ENCODE peak calls at places on chromosomes 16 and 17, in six cellular contexts. B is body of pancreas, I is GM10248, K is B cell, V is H9, P is AG04450. O is an unnamed sample.

GRCh38 chr17:13415877-13416416 is 185.8 kb downstream of the HS3ST3A1 start:
- DNase-seq in B (peak; percentile 45), I (no peak), K (no peak), V (no peak), P (peak; percentile 39), O (no peak)

GRCh38 chr17:68184141-68184571 is 63.7 kb upstream of the AMZ2 start:
- DNase-seq in B (no peak), I (no peak), K (no peak), V (peak; percentile 55), P (no peak), O (no peak)

GRCh38 chr16:32116080-32116479 is 137.0 kb upstream of the TP53TG3D start:
- DNase-seq in B (no peak), I (peak; percentile 2), K (peak; percentile 31), V (no peak), P (no peak), O (peak; percentile 2)

GRCh38 chr17:4679652-4680051 is 24.3 kb downstream of the PELP1 start:
- DNase-seq in B (no peak), I (no peak), K (no peak), V (no peak), P (peak; percentile 8), O (no peak)

GRCh38 chr17:63358111-63358839 is 87.8 kb downstream of the CYB561 start:
- DNase-seq in B (no peak), I (no peak), K (no peak), V (no peak), P (peak; percentile 69), O (no peak)

GRCh38 chr16:24834459-24835335 is 11.1 kb upstream of the SLC5A11 start:
- DNase-seq in B (no peak), I (peak; percentile 52), K (no peak), V (peak; percentile 62), P (no peak), O (peak; percentile 19)

GRCh38 chr17:7070712-7071111 is 9.3 kb downstream of the CLEC10A start:
- DNase-seq in B (no peak), I (no peak), K (no peak), V (no peak), P (no peak), O (no peak)

GRCh38 chr16:84927621-84928591 is 83.4 kb downstream of the ZDHHC7 start:
- DNase-seq in B (peak; percentile 32), I (no peak), K (no peak), V (no peak), P (no peak), O (no peak)

GRCh38 chr16:79795556-79795955 is 195.0 kb upstream of the MAF start:
- DNase-seq in B (no peak), I (no peak), K (no peak), V (no peak), P (no peak), O (no peak)

GRCh38 chr16:54093281-54093680 is 193.3 kb downstream of the IRX3 start:
- DNase-seq in B (no peak), I (no peak), K (no peak), V (no peak), P (no peak), O (no peak)

GRCh38 chr16:46658925-46659324 is 30.1 kb downstream of the VPS35 start:
- DNase-seq in B (no peak), I (peak; percentile 61), K (peak; percentile 59), V (no peak), P (no peak), O (peak; percentile 51)

GRCh38 chr16:57479422-57480126 is 6.7 kb downstream of the DOK4 start:
- DNase-seq in B (no peak), I (no peak), K (no peak), V (peak; percentile 80), P (no peak), O (no peak)

GRCh38 chr16:47734987-47735594 is 274.0 kb downstream of the PHKB start:
- DNase-seq in B (peak; percentile 89), I (no peak), K (no peak), V (no peak), P (no peak), O (no peak)

GRCh38 chr16:21684199-21684598 is 20.4 kb downstream of the OTOA start:
- DNase-seq in B (peak; percentile 11), I (peak; percentile 28), K (peak; percentile 25), V (peak; percentile 58), P (no peak), O (peak; percentile 56)

GRCh38 chr17:37490022-37490587 is 414 bp downstream of the DUSP14 start:
- DNase-seq in B (peak; percentile 60), I (peak; percentile 72), K (peak; percentile 77), V (peak; percentile 80), P (no peak), O (peak; percentile 87)
- TF ChIP-seq CTCF in B (peak; percentile 20), I (peak; percentile 61), K (peak; percentile 65), V (peak; percentile 51), P (peak; percentile 11), O (peak; percentile 78)

GRCh38 chr16:15643453-15644305 is 725 bp upstream of the MARF1 start:
- DNase-seq in B (peak; percentile 30), I (no peak), K (no peak), V (no peak), P (peak; percentile 23), O (peak; percentile 37)
- TF ChIP-seq CTCF in B (peak; percentile 59), I (no peak), K (peak; percentile 38), V (peak; percentile 50), P (peak; percentile 55), O (peak; percentile 50)

GRCh38 chr16:50815382-50815781 is 73.5 kb downstream of the CYLD start:
- DNase-seq in B (no peak), I (no peak), K (no peak), V (no peak), P (no peak), O (no peak)

GRCh38 chr16:50814043-50814442 is 72.2 kb downstream of the CYLD start:
- DNase-seq in B (no peak), I (no peak), K (no peak), V (no peak), P (no peak), O (no peak)

GRCh38 chr16:50816901-50817555 is 75.1 kb downstream of the CYLD start:
- DNase-seq in B (no peak), I (no peak), K (no peak), V (no peak), P (no peak), O (no peak)

GRCh38 chr16:50812876-50813466 is 71.1 kb downstream of the CYLD start:
- DNase-seq in B (no peak), I (no peak), K (no peak), V (no peak), P (no peak), O (no peak)

GRCh38 chr16:50814541-50814940 is 72.7 kb downstream of the CYLD start:
- DNase-seq in B (no peak), I (no peak), K (no peak), V (no peak), P (no peak), O (no peak)
- TF ChIP-seq CTCF in B (no peak), I (no peak), K (no peak), V (no peak), P (no peak), O (no peak)

GRCh38 chr16:68356919-68357286 is 46.1 kb downstream of the PRMT7 start:
- DNase-seq in B (no peak), I (no peak), K (no peak), V (no peak), P (no peak), O (no peak)

GRCh38 chr16:68357923-68358322 is 47.1 kb downstream of the PRMT7 start:
- DNase-seq in B (no peak), I (no peak), K (no peak), V (no peak), P (no peak), O (no peak)

GRCh38 chr16:68356249-68356918 is 45.6 kb downstream of the PRMT7 start:
- DNase-seq in B (no peak), I (peak; percentile 87), K (no peak), V (no peak), P (no peak), O (peak; percentile 89)

GRCh38 chr16:68358951-68359350 is 48.1 kb downstream of the PRMT7 start:
- DNase-seq in B (no peak), I (no peak), K (no peak), V (no peak), P (no peak), O (no peak)

DNA sequence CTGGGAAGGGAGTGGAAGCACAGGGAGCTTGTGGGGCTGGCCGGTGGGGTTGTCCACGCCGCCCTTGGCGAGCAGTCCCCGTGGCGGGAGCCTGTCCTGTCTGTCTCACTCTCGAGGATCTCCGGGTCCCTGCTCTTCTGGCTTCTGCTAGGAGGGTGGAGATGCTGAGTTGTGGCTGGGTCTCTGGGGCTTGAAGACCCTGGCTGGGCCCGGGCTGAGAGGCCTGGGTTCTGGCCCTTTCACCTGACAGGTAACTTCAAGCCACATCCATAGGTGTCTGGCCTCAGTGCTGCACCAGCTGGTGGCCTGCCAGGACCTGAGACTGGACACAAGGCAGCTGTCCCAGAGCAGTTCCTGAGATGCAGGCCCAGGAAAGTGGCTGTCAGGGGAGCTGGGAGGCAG is 46.7 kb downstream of the PRMT7 start:
- DNase-seq in B (no peak), I (no peak), K (no peak), V (no peak), P (no peak), O (no peak)
- TF ChIP-seq CTCF in B (no peak), I (no peak), K (no peak), V (no peak), P (no peak), O (no peak)

GRCh38 chr17:77420476-77420803 is 279.7 kb downstream of the SEC14L1 start:
- DNase-seq in B (no peak), I (no peak), K (no peak), V (no peak), P (no peak), O (no peak)
- TF ChIP-seq CTCF in B (no peak), I (no peak), K (no peak), V (no peak), P (peak; percentile 25), O (no peak)

GRCh38 chr17:71959129-71959528 is 161.7 kb upstream of the SOX9 start:
- DNase-seq in B (no peak), I (no peak), K (no peak), V (no peak), P (no peak), O (no peak)
- TF ChIP-seq CTCF in B (peak; percentile 48), I (no peak), K (no peak), V (peak; percentile 68), P (peak; percentile 58), O (no peak)

GRCh38 chr17:10646393-10646990 is 10.6 kb downstream of the MYH3 start:
- DNase-seq in B (peak; percentile 76), I (peak; percentile 72), K (peak; percentile 80), V (peak; percentile 83), P (peak; percentile 49), O (peak; percentile 77)
- TF ChIP-seq CTCF in B (peak; percentile 77), I (peak; percentile 90), K (peak; percentile 94), V (peak; percentile 88), P (peak; percentile 94), O (peak; percentile 89)

O was measured in activated CD8-positive, alpha-beta T cell treated with anti-CD3 and anti-CD28 coated beads for 36 hours.